ENCODE peak calls at places on chromosomes 16 and 17, in seven cellular contexts. F is GM12878, N is fibroblast of lung, V is DND-41, A is K562, R is mammary epithelial cell, X is neural progenitor cell. S is an unnamed sample.

GRCh38 chr17:6475411-6475810 is 31.2 kb downstream of the PIMREG start:
- DNase-seq in F (no peak), N (no peak), V (no peak), A (no peak), R (peak; percentile 11), X (no peak), S (no peak)

GRCh38 chr17:44092051-44092450 is 21.5 kb downstream of the G6PC3 start:
- DNase-seq in F (no peak), N (no peak), V (no peak), A (no peak), R (no peak), X (no peak), S (no peak)

GRCh38 chr17:80968602-80969029 is 23.0 kb upstream of the CHMP6 start:
- DNase-seq in F (no peak), N (peak; percentile 53), V (no peak), A (no peak), R (no peak), X (no peak), S (no peak)

GRCh38 chr17:49471089-49471683 is 23.9 kb upstream of the NGFR start:
- DNase-seq in F (no peak), N (no peak), V (no peak), A (no peak), R (no peak), X (peak; percentile 52), S (no peak)

GRCh38 chr16:180101-180920 is at the start of gene HBQ1:
- DNase-seq in F (no peak), N (peak; percentile 24), V (no peak), A (peak; percentile 78), R (peak; percentile 17), X (peak; percentile 78), S (peak; percentile 31)

GRCh38 chr17:67615011-67615561 is 102.7 kb upstream of the NOL11 start:
- DNase-seq in F (no peak), N (peak; percentile 42), V (no peak), A (no peak), R (peak; percentile 9), X (peak; percentile 15), S (peak; percentile 42)

GRCh38 chr16:85401917-85402766 is 211.0 kb upstream of the GSE1 start:
- DNase-seq in F (no peak), N (no peak), V (no peak), A (no peak), R (no peak), X (no peak), S (no peak)

GRCh38 chr16:20853981-20854620 is 46.1 kb downstream of the DCUN1D3 start:
- DNase-seq in F (no peak), N (peak; percentile 40), V (no peak), A (no peak), R (no peak), X (no peak), S (peak; percentile 63)

GRCh38 chr16:10240854-10241613 is 58.8 kb upstream of the GRIN2A start:
- DNase-seq in F (no peak), N (peak; percentile 27), V (no peak), A (peak; percentile 30), R (peak; percentile 61), X (no peak), S (no peak)

GRCh38 chr16:23584186-23585076 is 11.7 kb downstream of the NDUFAB1 start:
- DNase-seq in F (no peak), N (no peak), V (no peak), A (no peak), R (no peak), X (no peak), S (no peak)

GRCh38 chr17:61132524-61133025 is 267.1 kb upstream of the TBX2 start:
- DNase-seq in F (no peak), N (no peak), V (no peak), A (no peak), R (no peak), X (no peak), S (no peak)

GRCh38 chr16:705748-706188 is at the start of gene FBXL16:
- DNase-seq in F (no peak), N (no peak), V (no peak), A (peak; percentile 95), R (no peak), X (peak; percentile 58), S (no peak)

GRCh38 chr17:79874329-79874981 is 35.2 kb upstream of the CBX4 start:
- DNase-seq in F (no peak), N (peak; percentile 20), V (peak; percentile 47), A (peak; percentile 62), R (peak; percentile 26), X (peak; percentile 58), S (peak; percentile 46)

GRCh38 chr16:20674684-20675487 is 22.6 kb downstream of the ACSM1 start:
- DNase-seq in F (no peak), N (no peak), V (no peak), A (no peak), R (peak; percentile 15), X (peak; percentile 18), S (peak; percentile 5)

GRCh38 chr17:74767111-74767516 is 9.0 kb downstream of the NAT9 start:
- DNase-seq in F (no peak), N (no peak), V (no peak), A (no peak), R (no peak), X (no peak), S (no peak)

GRCh38 chr17:81735181-81736102 is 23.4 kb downstream of the SLC25A10 start:
- DNase-seq in F (peak; percentile 26), N (peak; percentile 30), V (no peak), A (peak; percentile 79), R (peak; percentile 55), X (no peak), S (no peak)

GRCh38 chr16:1173778-1174451 is 21.0 kb downstream of the CACNA1H start:
- DNase-seq in F (no peak), N (no peak), V (no peak), A (no peak), R (no peak), X (no peak), S (no peak)

GRCh38 chr17:62680541-62681052 is 53.1 kb downstream of the MRC2 start:
- DNase-seq in F (no peak), N (no peak), V (no peak), A (no peak), R (peak; percentile 30), X (no peak), S (no peak)

GRCh38 chr16:55357241-55357640 is 33.2 kb downstream of the IRX6 start:
- DNase-seq in F (no peak), N (no peak), V (no peak), A (no peak), R (no peak), X (no peak), S (no peak)

GRCh38 chr16:14530046-14530445 is 100.0 kb downstream of the PARN start:
- DNase-seq in F (no peak), N (no peak), V (no peak), A (no peak), R (no peak), X (no peak), S (no peak)

GRCh38 chr17:81519284-81520020 is 6.9 kb upstream of the ACTG1 start:
- DNase-seq in F (no peak), N (no peak), V (no peak), A (peak; percentile 88), R (peak; percentile 40), X (peak; percentile 70), S (no peak)

GRCh38 chr16:84631153-84631466 is 13.2 kb upstream of the COTL1 start:
- DNase-seq in F (no peak), N (no peak), V (no peak), A (no peak), R (no peak), X (no peak), S (no peak)

GRCh38 chr17:65797809-65798208 is 236.4 kb upstream of the AXIN2 start:
- DNase-seq in F (no peak), N (no peak), V (no peak), A (peak; percentile 12), R (no peak), X (peak; percentile 74), S (peak; percentile 5)

GRCh38 chr16:82655315-82655714 is 28.5 kb downstream of the CDH13 start:
- DNase-seq in F (peak; percentile 50), N (peak; percentile 93), V (peak; percentile 82), A (no peak), R (no peak), X (no peak), S (peak; percentile 81)

GRCh38 chr17:77957215-77957868 is 1.2 kb upstream of the TNRC6C start:
- DNase-seq in F (peak; percentile 12), N (peak; percentile 27), V (peak; percentile 51), A (no peak), R (peak; percentile 19), X (peak; percentile 33), S (peak; percentile 24)

GRCh38 chr16:27843800-27844199 is 219.7 kb downstream of the GSG1L start:
- DNase-seq in F (no peak), N (no peak), V (no peak), A (no peak), R (no peak), X (no peak), S (no peak)

GRCh38 chr16:2039286-2040030 is 8.2 kb downstream of the NTHL1 start:
- DNase-seq in F (no peak), N (peak; percentile 36), V (no peak), A (no peak), R (no peak), X (no peak), S (no peak)

GRCh38 chr17:77098884-77099545 is 41.8 kb upstream of the SEC14L1 start:
- DNase-seq in F (no peak), N (peak; percentile 69), V (no peak), A (no peak), R (peak; percentile 38), X (no peak), S (no peak)

GRCh38 chr17:39889200-39889599 is 21.2 kb downstream of the ZPBP2 start:
- DNase-seq in F (no peak), N (no peak), V (no peak), A (no peak), R (no peak), X (no peak), S (no peak)

GRCh38 chr17:39887078-39887477 is 19.1 kb downstream of the ZPBP2 start:
- DNase-seq in F (no peak), N (no peak), V (no peak), A (no peak), R (no peak), X (no peak), S (no peak)
- H3K9ac ChIP-seq in F (no peak overlapping the region), N (no peak overlapping the region), V (no peak overlapping the region), A (no peak overlapping the region), R (no peak overlapping the region), X (no peak overlapping the region), S (no peak overlapping the region)

DNA sequence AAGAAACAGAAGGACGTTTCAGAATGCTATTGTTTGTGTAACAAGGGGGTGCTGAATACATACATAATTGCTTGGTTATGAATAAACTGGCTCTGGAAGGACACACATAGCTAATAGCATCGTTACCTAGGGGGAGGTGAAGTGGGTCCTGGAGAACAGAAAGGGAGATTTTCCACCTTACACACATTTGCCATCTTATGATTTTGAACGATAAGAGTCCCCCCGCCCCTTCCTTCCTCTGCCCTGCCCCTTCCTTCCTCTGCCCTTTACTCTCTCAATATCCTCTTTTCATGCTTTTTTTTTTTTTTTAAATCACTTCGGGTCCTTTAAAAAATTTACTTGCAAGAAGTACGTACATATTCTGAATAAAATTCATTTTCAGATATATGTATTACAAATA is 902 bp upstream of the DHRS7B start:
- DNase-seq in F (no peak), N (no peak), V (peak; percentile 48), A (no peak), R (no peak), X (no peak), S (peak; percentile 18)
- H3K27ac ChIP-seq in F (peak overlapping the region; percentile 72), N (no peak overlapping the region), V (no peak overlapping the region), A (no peak overlapping the region), R (no peak overlapping the region), X (no peak overlapping the region), S (no peak overlapping the region)

GRCh38 chr16:86512301-86512859 is 2.1 kb downstream of the FOXF1 start:
- DNase-seq in F (no peak), N (peak; percentile 45), V (no peak), A (no peak), R (no peak), X (peak; percentile 62), S (no peak)
- TF ChIP-seq EZH2 in F (no peak), N (no peak), V (no peak), A (no peak), R (no peak), X (peak; percentile 61), S (no peak)

GRCh38 chr16:81453091-81453728 is 8.6 kb downstream of the CMIP start:
- DNase-seq in F (no peak), N (no peak), V (no peak), A (no peak), R (no peak), X (no peak), S (no peak)
- H3K9ac ChIP-seq in F (no peak overlapping the region), N (no peak overlapping the region), V (no peak overlapping the region), A (peak overlapping the region; percentile 50), R (no peak overlapping the region), X (no peak overlapping the region), S (no peak overlapping the region)

S was measured in endothelial cell of umbilical vein.